ENCODE peak calls at places on chromosomes 4 and X, in eight cellular contexts. One of them, this sample, is unnamed.
A peak's percentile ranks its signal among the peaks of the same experiment; 100 is the strongest.

GRCh38 chr4:38190717-38191178 is 230.6 kb downstream of the PTTG2 start:
- DNase-seq in mammary epithelial cell: peak; percentile 53
- DNase-seq in heart left ventricle: peak; percentile 79
- DNase-seq in heart right ventricle: peak; percentile 23
- DNase-seq in cardiac fibroblast: peak; percentile 74
- DNase-seq in fibroblast of lung: peak; percentile 81
- DNase-seq in HepG2: no peak
- DNase-seq in CD8-positive, alpha-beta T cell: no peak
- DNase-seq in this sample: no peak

GRCh38 chr4:112953295-112953694 is 96.2 kb upstream of the ANK2 start:
- DNase-seq in CD8-positive, alpha-beta T cell: no peak
- DNase-seq in HepG2: no peak
- DNase-seq in cardiac fibroblast: no peak
- DNase-seq in fibroblast of lung: no peak
- DNase-seq in heart right ventricle: no peak
- DNase-seq in mammary epithelial cell: no peak
- DNase-seq in heart left ventricle: no peak
- DNase-seq in this sample: no peak

GRCh38 chr4:48813984-48814383 is 16.9 kb upstream of the OCIAD1 start:
- DNase-seq in heart right ventricle: no peak
- DNase-seq in fibroblast of lung: no peak
- DNase-seq in heart left ventricle: no peak
- DNase-seq in CD8-positive, alpha-beta T cell: no peak
- DNase-seq in mammary epithelial cell: no peak
- DNase-seq in HepG2: no peak
- DNase-seq in cardiac fibroblast: no peak
- DNase-seq in this sample: no peak

GRCh38 chr4:125517831-125518230 is 203.1 kb downstream of the FAT4 start:
- DNase-seq in heart left ventricle: no peak
- DNase-seq in heart right ventricle: no peak
- DNase-seq in fibroblast of lung: no peak
- DNase-seq in mammary epithelial cell: no peak
- DNase-seq in HepG2: no peak
- DNase-seq in cardiac fibroblast: no peak
- DNase-seq in CD8-positive, alpha-beta T cell: no peak
- DNase-seq in this sample: no peak

GRCh38 chr4:152310223-152310622 is 225.7 kb downstream of the FBXW7 start:
- DNase-seq in CD8-positive, alpha-beta T cell: no peak
- DNase-seq in heart left ventricle: no peak
- DNase-seq in HepG2: no peak
- DNase-seq in cardiac fibroblast: no peak
- DNase-seq in mammary epithelial cell: peak; percentile 85
- DNase-seq in heart right ventricle: no peak
- DNase-seq in fibroblast of lung: peak; percentile 91
- DNase-seq in this sample: no peak

GRCh38 chrX:55161581-55161980 is 58.6 kb upstream of the PAGE5 start:
- DNase-seq in HepG2: no peak
- DNase-seq in heart right ventricle: no peak
- DNase-seq in mammary epithelial cell: peak; percentile 22
- DNase-seq in fibroblast of lung: peak; percentile 5
- DNase-seq in cardiac fibroblast: no peak
- DNase-seq in heart left ventricle: no peak
- DNase-seq in CD8-positive, alpha-beta T cell: no peak
- DNase-seq in this sample: no peak

GRCh38 chr4:70739496-70740337 is 18.0 kb downstream of the RUFY3 start:
- DNase-seq in heart left ventricle: no peak
- DNase-seq in HepG2: peak; percentile 13
- DNase-seq in fibroblast of lung: no peak
- DNase-seq in CD8-positive, alpha-beta T cell: no peak
- DNase-seq in cardiac fibroblast: no peak
- DNase-seq in mammary epithelial cell: no peak
- DNase-seq in heart right ventricle: no peak
- DNase-seq in this sample: no peak

GRCh38 chr4:138839574-138839973 is 176.0 kb upstream of the NOCT start:
- DNase-seq in mammary epithelial cell: no peak
- DNase-seq in heart right ventricle: no peak
- DNase-seq in fibroblast of lung: no peak
- DNase-seq in CD8-positive, alpha-beta T cell: no peak
- DNase-seq in HepG2: no peak
- DNase-seq in heart left ventricle: no peak
- DNase-seq in cardiac fibroblast: no peak
- DNase-seq in this sample: no peak

GRCh38 chr4:38322709-38323108 is 341.3 kb upstream of the KLF3 start:
- DNase-seq in heart left ventricle: peak; percentile 73
- DNase-seq in heart right ventricle: peak; percentile 40
- DNase-seq in fibroblast of lung: peak; percentile 88
- DNase-seq in CD8-positive, alpha-beta T cell: no peak
- DNase-seq in cardiac fibroblast: peak; percentile 84
- DNase-seq in HepG2: no peak
- DNase-seq in mammary epithelial cell: no peak
- DNase-seq in this sample: no peak

GRCh38 chrX:1086444-1087409 is 125.7 kb downstream of the CRLF2 start:
- DNase-seq in CD8-positive, alpha-beta T cell: no peak
- DNase-seq in heart right ventricle: no peak
- DNase-seq in mammary epithelial cell: peak; percentile 6
- DNase-seq in HepG2: no peak
- DNase-seq in heart left ventricle: no peak
- DNase-seq in fibroblast of lung: no peak
- DNase-seq in cardiac fibroblast: peak; percentile 51
- DNase-seq in this sample: no peak

GRCh38 chr4:41957634-41958033 is 22.4 kb downstream of the TMEM33 start:
- DNase-seq in mammary epithelial cell: no peak
- DNase-seq in CD8-positive, alpha-beta T cell: no peak
- DNase-seq in cardiac fibroblast: peak; percentile 35
- DNase-seq in HepG2: peak; percentile 27
- DNase-seq in heart left ventricle: no peak
- DNase-seq in fibroblast of lung: no peak
- DNase-seq in heart right ventricle: no peak
- DNase-seq in this sample: no peak

GRCh38 chr4:4402966-4403365 is 16.1 kb downstream of the NSG1 start:
- DNase-seq in mammary epithelial cell: peak; percentile 17
- DNase-seq in fibroblast of lung: no peak
- DNase-seq in HepG2: no peak
- DNase-seq in heart left ventricle: no peak
- DNase-seq in CD8-positive, alpha-beta T cell: no peak
- DNase-seq in heart right ventricle: no peak
- DNase-seq in cardiac fibroblast: no peak
- DNase-seq in this sample: no peak

GRCh38 chr4:53841711-53842110 is 222.7 kb downstream of the CHIC2 start:
- DNase-seq in mammary epithelial cell: no peak
- DNase-seq in HepG2: no peak
- DNase-seq in heart right ventricle: no peak
- DNase-seq in cardiac fibroblast: no peak
- DNase-seq in CD8-positive, alpha-beta T cell: no peak
- DNase-seq in heart left ventricle: no peak
- DNase-seq in fibroblast of lung: peak; percentile 40
- DNase-seq in this sample: no peak

GRCh38 chr4:42396361-42397255 is 680 bp upstream of the SHISA3 start:
- DNase-seq in fibroblast of lung: no peak
- DNase-seq in mammary epithelial cell: no peak
- DNase-seq in CD8-positive, alpha-beta T cell: no peak
- DNase-seq in heart right ventricle: no peak
- DNase-seq in HepG2: no peak
- DNase-seq in cardiac fibroblast: peak; percentile 38
- DNase-seq in heart left ventricle: no peak
- DNase-seq in this sample: no peak

GRCh38 chr4:119510750-119511149 is 117.9 kb downstream of the PDE5A start:
- DNase-seq in heart right ventricle: no peak
- DNase-seq in CD8-positive, alpha-beta T cell: no peak
- DNase-seq in HepG2: no peak
- DNase-seq in cardiac fibroblast: peak; percentile 18
- DNase-seq in fibroblast of lung: peak; percentile 64
- DNase-seq in heart left ventricle: no peak
- DNase-seq in mammary epithelial cell: no peak
- DNase-seq in this sample: no peak

GRCh38 chr4:114606240-114606639 is 7.6 kb downstream of the UGT8 start:
- DNase-seq in CD8-positive, alpha-beta T cell: no peak
- DNase-seq in heart left ventricle: no peak
- DNase-seq in HepG2: no peak
- DNase-seq in fibroblast of lung: no peak
- DNase-seq in cardiac fibroblast: no peak
- DNase-seq in mammary epithelial cell: peak; percentile 27
- DNase-seq in heart right ventricle: no peak
- DNase-seq in this sample: peak; percentile 19

GRCh38 chr4:125123710-125124109 is 191.0 kb upstream of the FAT4 start:
- DNase-seq in fibroblast of lung: peak; percentile 29
- DNase-seq in mammary epithelial cell: no peak
- DNase-seq in cardiac fibroblast: no peak
- DNase-seq in HepG2: no peak
- DNase-seq in heart left ventricle: no peak
- DNase-seq in heart right ventricle: no peak
- DNase-seq in CD8-positive, alpha-beta T cell: no peak
- DNase-seq in this sample: no peak

GRCh38 chr4:119597377-119597776 is 31.2 kb downstream of the PDE5A start:
- DNase-seq in HepG2: no peak
- DNase-seq in heart left ventricle: no peak
- DNase-seq in cardiac fibroblast: no peak
- DNase-seq in mammary epithelial cell: no peak
- DNase-seq in heart right ventricle: no peak
- DNase-seq in fibroblast of lung: peak; percentile 38
- DNase-seq in CD8-positive, alpha-beta T cell: no peak
- DNase-seq in this sample: no peak

GRCh38 chr4:182101618-182102017 is 141.6 kb upstream of the TENM3 start:
- DNase-seq in HepG2: no peak
- DNase-seq in heart left ventricle: no peak
- DNase-seq in CD8-positive, alpha-beta T cell: no peak
- DNase-seq in heart right ventricle: no peak
- DNase-seq in fibroblast of lung: no peak
- DNase-seq in mammary epithelial cell: peak; percentile 25
- DNase-seq in cardiac fibroblast: no peak
- DNase-seq in this sample: no peak

GRCh38 chr4:140305053-140305452 is 68.4 kb upstream of the SCOC start:
- DNase-seq in fibroblast of lung: peak; percentile 26
- DNase-seq in HepG2: no peak
- DNase-seq in cardiac fibroblast: peak; percentile 19
- DNase-seq in mammary epithelial cell: no peak
- DNase-seq in CD8-positive, alpha-beta T cell: no peak
- DNase-seq in heart right ventricle: no peak
- DNase-seq in heart left ventricle: no peak
- DNase-seq in this sample: peak; percentile 91

GRCh38 chr4:140312101-140312500 is 61.3 kb upstream of the SCOC start:
- DNase-seq in fibroblast of lung: no peak
- DNase-seq in heart left ventricle: no peak
- DNase-seq in cardiac fibroblast: no peak
- DNase-seq in HepG2: no peak
- DNase-seq in heart right ventricle: no peak
- DNase-seq in mammary epithelial cell: no peak
- DNase-seq in CD8-positive, alpha-beta T cell: no peak
- DNase-seq in this sample: no peak

GRCh38 chr4:140308366-140309123 is 64.9 kb upstream of the SCOC start:
- DNase-seq in HepG2: no peak
- DNase-seq in fibroblast of lung: peak; percentile 96
- DNase-seq in cardiac fibroblast: peak; percentile 95
- DNase-seq in mammary epithelial cell: peak; percentile 92
- DNase-seq in heart right ventricle: peak; percentile 64
- DNase-seq in heart left ventricle: peak; percentile 85
- DNase-seq in CD8-positive, alpha-beta T cell: no peak
- DNase-seq in this sample: no peak

GRCh38 chr4:140315032-140315826 is 58.2 kb upstream of the SCOC start:
- DNase-seq in fibroblast of lung: peak; percentile 36
- DNase-seq in mammary epithelial cell: no peak
- DNase-seq in HepG2: no peak
- DNase-seq in heart left ventricle: no peak
- DNase-seq in CD8-positive, alpha-beta T cell: no peak
- DNase-seq in heart right ventricle: no peak
- DNase-seq in cardiac fibroblast: no peak
- DNase-seq in this sample: no peak

GRCh38 chr4:140309124-140309870 is 64.1 kb upstream of the SCOC start:
- DNase-seq in CD8-positive, alpha-beta T cell: no peak
- DNase-seq in fibroblast of lung: peak; percentile 75
- DNase-seq in heart right ventricle: no peak
- DNase-seq in cardiac fibroblast: peak; percentile 58
- DNase-seq in mammary epithelial cell: peak; percentile 16
- DNase-seq in heart left ventricle: peak; percentile 42
- DNase-seq in HepG2: no peak
- DNase-seq in this sample: no peak
- TF ChIP-seq CTCF in CD8-positive, alpha-beta T cell: no peak
- TF ChIP-seq CTCF in fibroblast of lung: no peak
- TF ChIP-seq CTCF in heart right ventricle: no peak
- TF ChIP-seq CTCF in cardiac fibroblast: no peak
- TF ChIP-seq CTCF in mammary epithelial cell: peak; percentile 34
- TF ChIP-seq CTCF in heart left ventricle: no peak
- TF ChIP-seq CTCF in HepG2: peak; percentile 31
- TF ChIP-seq CTCF in this sample: peak; percentile 37

GRCh38 chrX:135605906-135606305 is 85.4 kb downstream of the INTS6L start:
- DNase-seq in CD8-positive, alpha-beta T cell: no peak
- DNase-seq in heart right ventricle: no peak
- DNase-seq in fibroblast of lung: no peak
- DNase-seq in heart left ventricle: no peak
- DNase-seq in HepG2: no peak
- DNase-seq in cardiac fibroblast: no peak
- DNase-seq in mammary epithelial cell: no peak
- DNase-seq in this sample: no peak
- H3K4me3 ChIP-seq in CD8-positive, alpha-beta T cell: no peak overlapping the region
- H3K4me3 ChIP-seq in heart right ventricle: no peak overlapping the region
- H3K4me3 ChIP-seq in fibroblast of lung: no peak overlapping the region
- H3K4me3 ChIP-seq in heart left ventricle: no peak overlapping the region
- H3K4me3 ChIP-seq in HepG2: no peak overlapping the region
- H3K4me3 ChIP-seq in cardiac fibroblast: no peak overlapping the region
- H3K4me3 ChIP-seq in mammary epithelial cell: no peak overlapping the region
- H3K4me3 ChIP-seq in this sample: no peak overlapping the region

DNA sequence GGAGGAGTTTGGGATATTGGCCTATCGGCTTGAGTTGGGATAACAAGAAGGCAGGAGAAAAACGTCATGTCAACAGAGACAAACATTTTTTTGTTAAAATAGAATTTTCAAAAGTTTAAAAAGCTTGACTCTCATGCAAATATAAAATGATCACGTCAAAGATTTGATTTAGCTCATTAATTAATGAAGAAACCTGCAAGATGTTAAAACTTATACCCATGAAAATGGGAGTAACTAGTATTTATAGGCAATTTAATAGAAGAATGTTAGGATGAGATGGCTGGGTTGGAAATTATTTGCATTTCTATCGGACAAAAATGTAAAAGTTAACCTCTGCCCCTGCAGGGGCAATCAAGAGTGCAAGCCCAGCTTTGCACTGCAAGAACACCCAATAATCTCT is 184.6 kb upstream of the BCOR start:
- DNase-seq in fibroblast of lung: no peak
- DNase-seq in cardiac fibroblast: no peak
- DNase-seq in heart right ventricle: no peak
- DNase-seq in heart left ventricle: no peak
- DNase-seq in HepG2: no peak
- DNase-seq in mammary epithelial cell: no peak
- DNase-seq in CD8-positive, alpha-beta T cell: no peak
- DNase-seq in this sample: no peak
- TF ChIP-seq CTCF in fibroblast of lung: no peak
- TF ChIP-seq CTCF in cardiac fibroblast: no peak
- TF ChIP-seq CTCF in heart right ventricle: no peak
- TF ChIP-seq CTCF in heart left ventricle: no peak
- TF ChIP-seq CTCF in HepG2: no peak
- TF ChIP-seq CTCF in mammary epithelial cell: no peak
- TF ChIP-seq CTCF in CD8-positive, alpha-beta T cell: no peak
- TF ChIP-seq CTCF in this sample: no peak

DNA sequence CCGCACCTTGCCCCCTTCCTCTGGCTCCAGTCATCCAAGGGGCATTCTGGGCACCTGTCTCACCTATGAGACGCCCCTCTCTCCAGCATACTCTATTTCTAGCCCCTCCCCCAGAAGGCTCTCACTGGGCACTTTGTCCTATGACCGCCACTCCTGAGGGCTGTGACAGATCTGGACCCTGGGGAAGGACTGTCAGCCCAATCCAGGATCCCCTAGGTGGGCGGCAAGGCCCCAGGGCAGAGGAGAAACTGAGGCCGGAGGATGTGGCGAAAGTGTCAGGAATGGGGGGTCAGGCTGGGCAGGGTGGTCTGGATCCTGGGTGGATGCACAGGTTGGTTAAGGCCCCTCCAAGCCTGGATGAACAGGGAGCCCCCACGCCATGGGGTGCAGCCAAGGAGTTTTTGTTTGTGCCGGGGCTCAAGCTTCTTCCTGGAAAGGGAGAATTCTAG is 16.2 kb upstream of the NAT8L start:
- DNase-seq in HepG2: no peak
- DNase-seq in fibroblast of lung: no peak
- DNase-seq in CD8-positive, alpha-beta T cell: no peak
- DNase-seq in mammary epithelial cell: no peak
- DNase-seq in cardiac fibroblast: no peak
- DNase-seq in heart left ventricle: no peak
- DNase-seq in heart right ventricle: no peak
- DNase-seq in this sample: no peak
- H3K4me3 ChIP-seq in HepG2: no peak overlapping the region
- H3K4me3 ChIP-seq in fibroblast of lung: no peak overlapping the region
- H3K4me3 ChIP-seq in CD8-positive, alpha-beta T cell: peak overlapping the region; percentile 23
- H3K4me3 ChIP-seq in mammary epithelial cell: peak overlapping the region; percentile 72
- H3K4me3 ChIP-seq in cardiac fibroblast: peak overlapping the region; percentile 82
- H3K4me3 ChIP-seq in heart left ventricle: peak overlapping the region; percentile 74
- H3K4me3 ChIP-seq in heart right ventricle: peak overlapping the region; percentile 49
- H3K4me3 ChIP-seq in this sample: peak overlapping the region; percentile 73

This sample was measured in LNCaP clone FGC.